ENCODE peak calls at places on chromosomes 5 and 9, in six cellular contexts. One of them, this sample, is unnamed.

GRCh38 chr9:36141288-36141687 is 4.8 kb downstream of the GLIPR2 start:
- DNase-seq in NCI-H1092 treated with DMSO at 0.1 percent for 48 hours: no peak
- DNase-seq in epithelial cell of esophagus: peak
- DNase-seq in psoas muscle: no peak
- DNase-seq in astrocyte: no peak
- DNase-seq in A549: peak
- DNase-seq in this sample: no peak

GRCh38 chr5:58944221-58944620 is 361.3 kb downstream of the RAB3C start:
- DNase-seq in epithelial cell of esophagus: no peak
- DNase-seq in A549: no peak
- DNase-seq in NCI-H1092 treated with DMSO at 0.1 percent for 48 hours: no peak
- DNase-seq in astrocyte: peak
- DNase-seq in psoas muscle: no peak
- DNase-seq in this sample: no peak

GRCh38 chr5:143362828-143363227 is 40.7 kb downstream of the NR3C1 start:
- DNase-seq in astrocyte: no peak
- DNase-seq in A549: no peak
- DNase-seq in psoas muscle: no peak
- DNase-seq in NCI-H1092 treated with DMSO at 0.1 percent for 48 hours: no peak
- DNase-seq in epithelial cell of esophagus: no peak
- DNase-seq in this sample: no peak

GRCh38 chr5:109754319-109754718 is 64.6 kb downstream of the MAN2A1 start:
- DNase-seq in astrocyte: no peak
- DNase-seq in A549: no peak
- DNase-seq in epithelial cell of esophagus: no peak
- DNase-seq in psoas muscle: no peak
- DNase-seq in NCI-H1092 treated with DMSO at 0.1 percent for 48 hours: no peak
- DNase-seq in this sample: no peak

GRCh38 chr9:38228331-38229122 is 159.5 kb upstream of the SHB start:
- DNase-seq in epithelial cell of esophagus: no peak
- DNase-seq in psoas muscle: no peak
- DNase-seq in A549: no peak
- DNase-seq in astrocyte: no peak
- DNase-seq in NCI-H1092 treated with DMSO at 0.1 percent for 48 hours: no peak
- DNase-seq in this sample: no peak

GRCh38 chr5:149114403-149115312 is 26.6 kb upstream of the ABLIM3 start:
- DNase-seq in A549: peak
- DNase-seq in psoas muscle: no peak
- DNase-seq in astrocyte: peak
- DNase-seq in epithelial cell of esophagus: peak
- DNase-seq in NCI-H1092 treated with DMSO at 0.1 percent for 48 hours: peak
- DNase-seq in this sample: peak

GRCh38 chr5:78518365-78519197 is 130.0 kb downstream of the LHFPL2 start:
- DNase-seq in epithelial cell of esophagus: peak
- DNase-seq in psoas muscle: peak
- DNase-seq in astrocyte: peak
- DNase-seq in A549: peak
- DNase-seq in NCI-H1092 treated with DMSO at 0.1 percent for 48 hours: no peak
- DNase-seq in this sample: no peak

GRCh38 chr5:69517763-69518212 is 25.2 kb downstream of the OCLN start:
- DNase-seq in epithelial cell of esophagus: peak
- DNase-seq in astrocyte: peak
- DNase-seq in NCI-H1092 treated with DMSO at 0.1 percent for 48 hours: peak
- DNase-seq in A549: peak
- DNase-seq in psoas muscle: no peak
- DNase-seq in this sample: no peak

GRCh38 chr9:127123239-127123935 is 952 bp upstream of the ANGPTL2 start:
- DNase-seq in epithelial cell of esophagus: no peak
- DNase-seq in psoas muscle: no peak
- DNase-seq in NCI-H1092 treated with DMSO at 0.1 percent for 48 hours: peak
- DNase-seq in A549: no peak
- DNase-seq in astrocyte: no peak
- DNase-seq in this sample: no peak

GRCh38 chr5:60312098-60312497 is 387.9 kb downstream of the DEPDC1B start:
- DNase-seq in epithelial cell of esophagus: no peak
- DNase-seq in psoas muscle: no peak
- DNase-seq in astrocyte: no peak
- DNase-seq in NCI-H1092 treated with DMSO at 0.1 percent for 48 hours: no peak
- DNase-seq in A549: no peak
- DNase-seq in this sample: no peak

GRCh38 chr5:179115845-179116524 is 55.8 kb downstream of the ZNF354C start:
- DNase-seq in NCI-H1092 treated with DMSO at 0.1 percent for 48 hours: no peak
- DNase-seq in epithelial cell of esophagus: no peak
- DNase-seq in psoas muscle: no peak
- DNase-seq in A549: no peak
- DNase-seq in astrocyte: no peak
- DNase-seq in this sample: no peak

GRCh38 chr5:172637122-172637580 is 3.9 kb upstream of the NEURL1B start:
- DNase-seq in astrocyte: no peak
- DNase-seq in epithelial cell of esophagus: peak
- DNase-seq in A549: peak
- DNase-seq in NCI-H1092 treated with DMSO at 0.1 percent for 48 hours: no peak
- DNase-seq in psoas muscle: no peak
- DNase-seq in this sample: no peak

GRCh38 chr9:136239963-136240330 is 5.7 kb downstream of the QSOX2 start:
- DNase-seq in epithelial cell of esophagus: no peak
- DNase-seq in NCI-H1092 treated with DMSO at 0.1 percent for 48 hours: no peak
- DNase-seq in psoas muscle: no peak
- DNase-seq in A549: no peak
- DNase-seq in astrocyte: no peak
- DNase-seq in this sample: no peak

GRCh38 chr9:96476013-96476412 is 26.0 kb downstream of the HABP4 start:
- DNase-seq in psoas muscle: no peak
- DNase-seq in epithelial cell of esophagus: no peak
- DNase-seq in A549: no peak
- DNase-seq in astrocyte: no peak
- DNase-seq in NCI-H1092 treated with DMSO at 0.1 percent for 48 hours: no peak
- DNase-seq in this sample: no peak

GRCh38 chr5:9263656-9264055 is 282.2 kb downstream of the SEMA5A start:
- DNase-seq in A549: no peak
- DNase-seq in epithelial cell of esophagus: no peak
- DNase-seq in NCI-H1092 treated with DMSO at 0.1 percent for 48 hours: no peak
- DNase-seq in astrocyte: no peak
- DNase-seq in psoas muscle: no peak
- DNase-seq in this sample: no peak

GRCh38 chr9:126203313-126203712 is 123.3 kb upstream of the MVB12B start:
- DNase-seq in NCI-H1092 treated with DMSO at 0.1 percent for 48 hours: no peak
- DNase-seq in psoas muscle: no peak
- DNase-seq in epithelial cell of esophagus: no peak
- DNase-seq in A549: peak
- DNase-seq in astrocyte: no peak
- DNase-seq in this sample: no peak